ENCODE peak calls at places on chromosomes 7 and 10, in seven cellular contexts. P is activated CD4-positive, alpha-beta T cell treated with anti-CD3 and anti-CD28 coated beads, Interleukin-2, amount 50 U/mL, for 24 hours; T is breast epithelium; M is CD8-positive, alpha-beta T cell; G is GM12865; D is fibroblast of lung; X is NCI-H748 treated with DMSO at 0.1 percent for 48 hours. C is an unnamed sample.

GRCh38 chr10:100172349-100172748 is 13.5 kb downstream of the ERLIN1 start:
- DNase-seq in T (no peak), X (no peak), G (no peak), D (no peak), P (no peak), M (no peak), C (no peak)

GRCh38 chr10:66591865-66592264 is 334.0 kb upstream of the LRRTM3 start:
- DNase-seq in G (no peak), P (no peak), M (no peak), D (peak), X (no peak), T (no peak), C (no peak)

GRCh38 chr10:119478111-119479047 is 64.1 kb downstream of the RGS10 start:
- DNase-seq in X (no peak), D (no peak), P (no peak), T (no peak), M (peak), G (peak), C (no peak)

GRCh38 chr10:86257683-86258082 is 108.9 kb downstream of the GRID1 start:
- DNase-seq in M (no peak), X (no peak), G (no peak), D (no peak), P (no peak), T (no peak), C (no peak)

GRCh38 chr10:49700997-49701396 is 21.5 kb downstream of the C10orf53 start:
- DNase-seq in T (no peak), P (no peak), M (no peak), G (no peak), X (no peak), D (no peak), C (no peak)

GRCh38 chr7:142539901-142540300 is 209.4 kb upstream of the PRSS1 start:
- DNase-seq in P (no peak), D (peak), M (no peak), X (no peak), T (no peak), G (no peak), C (no peak)

GRCh38 chr10:100829933-100830727 is 82.6 kb upstream of the SLF2 start:
- DNase-seq in M (no peak), P (no peak), G (no peak), X (no peak), T (peak), D (no peak), C (no peak)

GRCh38 chr7:85310301-85310700 is 123.4 kb upstream of the SEMA3D start:
- DNase-seq in G (no peak), T (no peak), X (no peak), D (no peak), M (no peak), P (no peak), C (no peak)

GRCh38 chr10:43202224-43202656 is 64.0 kb downstream of the CSGALNACT2 start:
- DNase-seq in T (peak), M (peak), D (no peak), X (no peak), G (peak), P (no peak), C (no peak)

GRCh38 chr7:94298943-94299342 is 95.8 kb upstream of the COL1A2 start:
- DNase-seq in M (no peak), P (no peak), X (no peak), T (no peak), G (no peak), D (peak), C (no peak)

GRCh38 chr10:121335386-121335925 is 262.8 kb downstream of the FGFR2 start:
- DNase-seq in D (no peak), X (no peak), G (no peak), P (no peak), T (no peak), M (no peak), C (no peak)

GRCh38 chr10:31099664-31100063 is 68.0 kb upstream of the ZNF438 start:
- DNase-seq in P (peak), T (no peak), M (no peak), X (no peak), D (peak), G (no peak), C (no peak)

GRCh38 chr7:55464422-55464821 is 99.3 kb downstream of the LANCL2 start:
- DNase-seq in D (no peak), T (no peak), M (no peak), X (no peak), G (no peak), P (no peak), C (no peak)

GRCh38 chr10:18417950-18418527 is 233.3 kb downstream of the NSUN6 start:
- DNase-seq in T (no peak), X (no peak), D (no peak), G (no peak), M (no peak), P (no peak), C (no peak)

GRCh38 chr10:73806176-73806950 is 5.0 kb downstream of the NDST2 start:
- DNase-seq in X (no peak), G (no peak), T (no peak), M (no peak), D (no peak), P (no peak), C (no peak)

GRCh38 chr7:98613601-98614425 is 3.3 kb upstream of the NPTX2 start:
- DNase-seq in X (no peak), M (no peak), D (peak), T (no peak), G (peak), P (no peak), C (no peak)

GRCh38 chr7:52501696-52502095 is 533.7 kb upstream of the POM121L12 start:
- DNase-seq in G (no peak), P (no peak), X (no peak), M (no peak), T (no peak), D (no peak), C (no peak)

GRCh38 chr7:42342381-42342780 is 105.4 kb upstream of the GLI3 start:
- DNase-seq in D (no peak), G (no peak), M (no peak), X (no peak), P (no peak), T (no peak), C (no peak)

GRCh38 chr7:74051629-74052410 is 23.8 kb downstream of the ELN start:
- DNase-seq in G (peak), D (no peak), X (no peak), P (no peak), T (no peak), M (no peak), C (peak)

GRCh38 chr7:74094224-74095095 is 10.9 kb downstream of the LIMK1 start:
- DNase-seq in T (peak), X (no peak), P (peak), M (peak), D (peak), G (peak), C (no peak)

GRCh38 chr7:84847790-84848189 is 339.1 kb downstream of the SEMA3D start:
- DNase-seq in T (no peak), M (no peak), G (peak), P (no peak), D (no peak), X (no peak), C (no peak)

GRCh38 chr10:99234739-99235468 is 748 bp downstream of the HPSE2 start:
- DNase-seq in M (no peak), D (peak), G (no peak), P (no peak), T (no peak), X (no peak), C (no peak)